ENCODE peak calls at places on chromosomes 4 and X, in seven cellular contexts. One of them, this sample, is unnamed.

GRCh38 chr4:81421346-81422218 is 50.1 kb downstream of the RASGEF1B start:
- DNase-seq in HCT116: no peak
- DNase-seq in K562: peak
- DNase-seq in H1: no peak
- DNase-seq in SK-N-SH: no peak
- DNase-seq in GM12878: peak
- DNase-seq in HepG2: no peak
- DNase-seq in this sample: peak

GRCh38 chr4:112523008-112523440 is 7.0 kb upstream of the NEUROG2 start:
- DNase-seq in K562: peak
- DNase-seq in GM12878: no peak
- DNase-seq in HCT116: no peak
- DNase-seq in H1: peak
- DNase-seq in SK-N-SH: no peak
- DNase-seq in HepG2: no peak
- DNase-seq in this sample: no peak

GRCh38 chrX:153981771-153982533 is 9.4 kb downstream of the TMEM187 start:
- DNase-seq in H1: no peak
- DNase-seq in HCT116: no peak
- DNase-seq in GM12878: no peak
- DNase-seq in SK-N-SH: no peak
- DNase-seq in HepG2: no peak
- DNase-seq in K562: no peak
- DNase-seq in this sample: no peak

GRCh38 chr4:167234388-167234881 is at the start of gene SPOCK3:
- DNase-seq in H1: no peak
- DNase-seq in GM12878: no peak
- DNase-seq in K562: no peak
- DNase-seq in HCT116: peak
- DNase-seq in HepG2: no peak
- DNase-seq in SK-N-SH: peak
- DNase-seq in this sample: no peak

GRCh38 chr4:160825644-160826338 is 1338.0 kb downstream of the FSTL5 start:
- DNase-seq in K562: no peak
- DNase-seq in HepG2: no peak
- DNase-seq in HCT116: no peak
- DNase-seq in H1: no peak
- DNase-seq in SK-N-SH: no peak
- DNase-seq in GM12878: no peak
- DNase-seq in this sample: no peak

GRCh38 chr4:84967292-84967651 is 782 bp upstream of the WDFY3 start:
- DNase-seq in HCT116: no peak
- DNase-seq in HepG2: no peak
- DNase-seq in H1: no peak
- DNase-seq in K562: no peak
- DNase-seq in GM12878: no peak
- DNase-seq in SK-N-SH: no peak
- DNase-seq in this sample: no peak

GRCh38 chrX:73400136-73400748 is 46.6 kb upstream of the CDX4 start:
- DNase-seq in HepG2: no peak
- DNase-seq in SK-N-SH: no peak
- DNase-seq in K562: no peak
- DNase-seq in GM12878: no peak
- DNase-seq in HCT116: no peak
- DNase-seq in H1: no peak
- DNase-seq in this sample: no peak

GRCh38 chrX:8235026-8235425 is 64.0 kb upstream of the VCX2 start:
- DNase-seq in HepG2: no peak
- DNase-seq in HCT116: no peak
- DNase-seq in H1: no peak
- DNase-seq in GM12878: no peak
- DNase-seq in SK-N-SH: no peak
- DNase-seq in K562: no peak
- DNase-seq in this sample: no peak

GRCh38 chr4:32858971-32859370 is 2138.8 kb downstream of the PCDH7 start:
- DNase-seq in HepG2: no peak
- DNase-seq in SK-N-SH: no peak
- DNase-seq in K562: no peak
- DNase-seq in H1: no peak
- DNase-seq in HCT116: peak
- DNase-seq in GM12878: no peak
- DNase-seq in this sample: no peak

GRCh38 chrX:38282044-38282443 is 45.3 kb downstream of the RPGR start:
- DNase-seq in SK-N-SH: no peak
- DNase-seq in H1: no peak
- DNase-seq in K562: no peak
- DNase-seq in GM12878: no peak
- DNase-seq in HepG2: no peak
- DNase-seq in HCT116: no peak
- DNase-seq in this sample: no peak

GRCh38 chr4:106273831-106274230 is 42.2 kb downstream of the TBCK start:
- DNase-seq in K562: no peak
- DNase-seq in HCT116: no peak
- DNase-seq in GM12878: no peak
- DNase-seq in SK-N-SH: no peak
- DNase-seq in HepG2: no peak
- DNase-seq in H1: no peak
- DNase-seq in this sample: no peak

GRCh38 chrX:49995795-49996455 is 73.5 kb downstream of the CLCN5 start:
- DNase-seq in HepG2: peak
- DNase-seq in SK-N-SH: no peak
- DNase-seq in H1: no peak
- DNase-seq in GM12878: no peak
- DNase-seq in K562: no peak
- DNase-seq in HCT116: no peak
- DNase-seq in this sample: no peak

GRCh38 chr4:31370866-31371465 is 650.8 kb downstream of the PCDH7 start:
- DNase-seq in HCT116: peak
- DNase-seq in GM12878: peak
- DNase-seq in K562: peak
- DNase-seq in HepG2: peak
- DNase-seq in H1: no peak
- DNase-seq in SK-N-SH: peak
- DNase-seq in this sample: peak

GRCh38 chr4:105963461-105964400 is 68.5 kb downstream of the NPNT start:
- DNase-seq in K562: peak
- DNase-seq in HCT116: peak
- DNase-seq in HepG2: no peak
- DNase-seq in GM12878: no peak
- DNase-seq in H1: no peak
- DNase-seq in SK-N-SH: no peak
- DNase-seq in this sample: no peak

GRCh38 chr4:16824278-16824806 is 74.1 kb downstream of the LDB2 start:
- DNase-seq in H1: no peak
- DNase-seq in HCT116: no peak
- DNase-seq in GM12878: no peak
- DNase-seq in SK-N-SH: no peak
- DNase-seq in K562: no peak
- DNase-seq in HepG2: peak
- DNase-seq in this sample: no peak

GRCh38 chr4:41400296-41400695 is 137.7 kb upstream of the LIMCH1 start:
- DNase-seq in HCT116: no peak
- DNase-seq in HepG2: no peak
- DNase-seq in K562: no peak
- DNase-seq in H1: no peak
- DNase-seq in GM12878: no peak
- DNase-seq in SK-N-SH: no peak
- DNase-seq in this sample: no peak

GRCh38 chr4:6601661-6602250 is 26.8 kb downstream of the MAN2B2 start:
- DNase-seq in SK-N-SH: no peak
- DNase-seq in HCT116: no peak
- DNase-seq in H1: no peak
- DNase-seq in K562: no peak
- DNase-seq in HepG2: peak
- DNase-seq in GM12878: no peak
- DNase-seq in this sample: no peak

GRCh38 chr4:127055349-127055748 is 577.4 kb upstream of the INTU start:
- DNase-seq in K562: no peak
- DNase-seq in HepG2: no peak
- DNase-seq in H1: no peak
- DNase-seq in HCT116: no peak
- DNase-seq in GM12878: no peak
- DNase-seq in SK-N-SH: no peak
- DNase-seq in this sample: no peak

GRCh38 chrX:56766554-56767412 is 37.7 kb downstream of the NBDY start:
- DNase-seq in H1: peak
- DNase-seq in HepG2: no peak
- DNase-seq in SK-N-SH: peak
- DNase-seq in K562: no peak
- DNase-seq in GM12878: no peak
- DNase-seq in HCT116: no peak
- DNase-seq in this sample: no peak

GRCh38 chrX:84322083-84322827 is 134.3 kb upstream of the RPS6KA6 start:
- DNase-seq in H1: no peak
- DNase-seq in SK-N-SH: no peak
- DNase-seq in GM12878: no peak
- DNase-seq in K562: no peak
- DNase-seq in HepG2: no peak
- DNase-seq in HCT116: no peak
- DNase-seq in this sample: no peak

GRCh38 chr4:166980419-166980818 is 253.9 kb downstream of the SPOCK3 start:
- DNase-seq in HepG2: no peak
- DNase-seq in H1: no peak
- DNase-seq in HCT116: no peak
- DNase-seq in K562: no peak
- DNase-seq in GM12878: no peak
- DNase-seq in SK-N-SH: no peak
- DNase-seq in this sample: no peak

GRCh38 chrX:40685352-40685918 is 38.1 kb upstream of the CXorf38 start:
- DNase-seq in HepG2: no peak
- DNase-seq in HCT116: no peak
- DNase-seq in K562: no peak
- DNase-seq in GM12878: no peak
- DNase-seq in SK-N-SH: no peak
- DNase-seq in H1: no peak
- DNase-seq in this sample: no peak

GRCh38 chr4:10456270-10457254 is 664 bp downstream of the ZNF518B start:
- DNase-seq in SK-N-SH: peak
- DNase-seq in H1: peak
- DNase-seq in HCT116: peak
- DNase-seq in K562: peak
- DNase-seq in HepG2: no peak
- DNase-seq in GM12878: no peak
- DNase-seq in this sample: peak

GRCh38 chr4:152807294-152807829 is 27.6 kb downstream of the ARFIP1 start:
- DNase-seq in H1: no peak
- DNase-seq in HCT116: no peak
- DNase-seq in K562: no peak
- DNase-seq in GM12878: peak
- DNase-seq in HepG2: no peak
- DNase-seq in SK-N-SH: no peak
- DNase-seq in this sample: no peak

GRCh38 chr4:44118971-44119680 is 329.5 kb downstream of the KCTD8 start:
- DNase-seq in K562: no peak
- DNase-seq in HCT116: no peak
- DNase-seq in SK-N-SH: no peak
- DNase-seq in HepG2: no peak
- DNase-seq in H1: no peak
- DNase-seq in GM12878: no peak
- DNase-seq in this sample: no peak

GRCh38 chr4:44120646-44121045 is 328.0 kb downstream of the KCTD8 start:
- DNase-seq in K562: no peak
- DNase-seq in HepG2: no peak
- DNase-seq in H1: no peak
- DNase-seq in SK-N-SH: no peak
- DNase-seq in HCT116: no peak
- DNase-seq in GM12878: no peak
- DNase-seq in this sample: no peak

GRCh38 chr4:44121210-44121609 is 327.4 kb downstream of the KCTD8 start:
- DNase-seq in HCT116: no peak
- DNase-seq in HepG2: no peak
- DNase-seq in GM12878: no peak
- DNase-seq in H1: no peak
- DNase-seq in K562: no peak
- DNase-seq in SK-N-SH: no peak
- DNase-seq in this sample: no peak
- TF ChIP-seq YY1 in HCT116: no peak
- TF ChIP-seq YY1 in HepG2: no peak
- TF ChIP-seq YY1 in GM12878: no peak
- TF ChIP-seq YY1 in H1: no peak
- TF ChIP-seq YY1 in K562: no peak
- TF ChIP-seq YY1 in SK-N-SH: no peak
- TF ChIP-seq YY1 in this sample: no peak

GRCh38 chr4:121900132-121900983 is 30.1 kb upstream of the BBS7 start:
- DNase-seq in K562: peak
- DNase-seq in HCT116: peak
- DNase-seq in H1: peak
- DNase-seq in GM12878: peak
- DNase-seq in SK-N-SH: peak
- DNase-seq in HepG2: peak
- DNase-seq in this sample: peak
- TF ChIP-seq YY1 in K562: no peak
- TF ChIP-seq YY1 in HCT116: no peak
- TF ChIP-seq YY1 in H1: no peak
- TF ChIP-seq YY1 in GM12878: peak
- TF ChIP-seq YY1 in SK-N-SH: no peak
- TF ChIP-seq YY1 in HepG2: no peak
- TF ChIP-seq YY1 in this sample: no peak

GRCh38 chr4:149005191-149005590 is 563.0 kb upstream of the NR3C2 start:
- DNase-seq in SK-N-SH: no peak
- DNase-seq in HCT116: no peak
- DNase-seq in H1: no peak
- DNase-seq in HepG2: no peak
- DNase-seq in GM12878: no peak
- DNase-seq in K562: no peak
- DNase-seq in this sample: no peak

GRCh38 chr4:149009223-149009622 is 567.0 kb upstream of the NR3C2 start:
- DNase-seq in SK-N-SH: no peak
- DNase-seq in HCT116: no peak
- DNase-seq in HepG2: no peak
- DNase-seq in GM12878: no peak
- DNase-seq in K562: no peak
- DNase-seq in H1: no peak
- DNase-seq in this sample: no peak

DNA sequence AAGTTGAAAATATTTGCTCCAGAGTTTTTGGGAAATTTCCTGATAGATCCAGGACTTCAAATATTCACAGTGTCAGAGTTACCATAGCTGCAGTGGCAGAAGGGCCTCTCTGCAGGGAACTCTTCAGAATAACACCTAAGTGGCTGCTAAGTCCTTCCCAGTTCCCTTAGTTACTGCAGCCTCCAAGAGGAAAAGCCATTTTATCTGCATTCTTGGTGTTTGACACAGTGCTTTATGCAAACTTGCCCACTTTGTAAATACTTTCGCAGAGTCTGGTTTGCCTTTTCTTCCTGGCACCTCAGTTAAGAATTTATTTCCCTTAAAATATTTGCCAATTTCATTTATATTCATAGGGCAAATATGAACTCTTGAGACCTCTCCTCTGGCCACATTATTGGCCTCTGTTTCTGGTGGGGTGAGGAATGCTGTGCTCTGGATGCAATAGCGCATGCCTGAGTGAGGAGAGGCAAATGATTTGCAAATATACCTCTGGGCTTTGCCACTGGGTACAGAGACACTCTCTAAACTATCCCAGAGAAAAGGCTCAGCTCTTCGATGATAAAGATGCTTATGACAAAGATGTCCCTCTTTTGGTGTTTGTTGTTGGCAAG is 566.3 kb upstream of the NR3C2 start:
- DNase-seq in SK-N-SH: no peak
- DNase-seq in H1: no peak
- DNase-seq in HepG2: no peak
- DNase-seq in HCT116: no peak
- DNase-seq in K562: no peak
- DNase-seq in GM12878: no peak
- DNase-seq in this sample: no peak
- TF ChIP-seq YY1 in SK-N-SH: no peak
- TF ChIP-seq YY1 in H1: peak
- TF ChIP-seq YY1 in HepG2: no peak
- TF ChIP-seq YY1 in HCT116: no peak
- TF ChIP-seq YY1 in K562: no peak
- TF ChIP-seq YY1 in GM12878: no peak
- TF ChIP-seq YY1 in this sample: no peak

GRCh38 chrX:112631892-112632291 is 47.8 kb downstream of the LHFPL1 start:
- DNase-seq in H1: no peak
- DNase-seq in GM12878: no peak
- DNase-seq in K562: no peak
- DNase-seq in SK-N-SH: no peak
- DNase-seq in HepG2: no peak
- DNase-seq in HCT116: no peak
- DNase-seq in this sample: no peak
- TF ChIP-seq YY1 in H1: no peak
- TF ChIP-seq YY1 in GM12878: no peak
- TF ChIP-seq YY1 in K562: no peak
- TF ChIP-seq YY1 in SK-N-SH: no peak
- TF ChIP-seq YY1 in HepG2: no peak
- TF ChIP-seq YY1 in HCT116: no peak
- TF ChIP-seq YY1 in this sample: no peak

This sample was measured in NT2/D1.